ENCODE peak calls at places on chromosomes 7 and 10, in seven cellular contexts. Y is GM23248; J is AG04450; X is lung; T is CD8-positive, alpha-beta memory T cell; M is Peyer's patch; P is heart right ventricle. L is an unnamed sample. For H3K27me3, the result is how much of the 10 kb centered on the place peaks cover.

GRCh38 chr10:62136931-62137330 is 131.7 kb downstream of the RTKN2 start:
- DNase-seq in X (no peak), Y (no peak), T (no peak), M (no peak), J (peak), P (no peak), L (no peak)

GRCh38 chr7:106313456-106313891 is 28.7 kb upstream of the NAMPT start:
- DNase-seq in Y (peak), T (no peak), P (no peak), J (peak), X (no peak), M (no peak), L (no peak)

GRCh38 chr10:86250399-86250798 is 116.2 kb downstream of the GRID1 start:
- DNase-seq in P (no peak), X (no peak), M (no peak), J (no peak), T (no peak), Y (no peak), L (no peak)

GRCh38 chr10:71547841-71548493 is 151.2 kb downstream of the CDH23 start:
- DNase-seq in M (no peak), T (no peak), Y (no peak), X (peak), J (no peak), P (peak), L (no peak)

GRCh38 chr10:113718974-113719822 is 32.3 kb upstream of the PLEKHS1 start:
- DNase-seq in M (peak), T (no peak), J (no peak), Y (no peak), X (no peak), P (no peak), L (no peak)

GRCh38 chr10:33365871-33366411 is 31.5 kb upstream of the NRP1 start:
- DNase-seq in T (no peak), M (no peak), X (no peak), Y (peak), P (no peak), J (peak), L (no peak)

GRCh38 chr7:148664319-148664718 is 34.4 kb upstream of the CUL1 start:
- DNase-seq in P (peak), X (no peak), J (no peak), T (no peak), Y (peak), M (no peak), L (no peak)

GRCh38 chr7:12524794-12525386 is 45.6 kb upstream of the SCIN start:
- DNase-seq in P (no peak), Y (peak), J (peak), X (no peak), M (no peak), T (no peak), L (no peak)

GRCh38 chr10:126073606-126074005 is 177.2 kb downstream of the FANK1 start:
- DNase-seq in P (no peak), M (no peak), X (no peak), J (no peak), Y (peak), T (no peak), L (no peak)

GRCh38 chr10:132363921-132364593 is 32.1 kb downstream of the LRRC27 start:
- DNase-seq in Y (peak), P (no peak), M (no peak), J (peak), T (no peak), X (no peak), L (peak)

GRCh38 chr7:128831994-128832879 is 2.0 kb downstream of the FLNC start:
- DNase-seq in J (no peak), M (no peak), X (no peak), P (peak), T (no peak), Y (peak), L (peak)

GRCh38 chr7:150949971-150950491 is 28.1 kb downstream of the KCNH2 start:
- DNase-seq in Y (no peak), T (peak), M (peak), J (no peak), X (no peak), P (no peak), L (no peak)

GRCh38 chr10:75260990-75261389 is 25.2 kb upstream of the COMTD1 start:
- DNase-seq in X (no peak), Y (no peak), P (no peak), J (no peak), M (no peak), T (no peak), L (no peak)

GRCh38 chr7:90988523-90988922 is 275.7 kb upstream of the FZD1 start:
- DNase-seq in P (peak), M (no peak), J (no peak), T (no peak), X (no peak), Y (no peak), L (no peak)

GRCh38 chr10:26112532-26112931 is 104.0 kb upstream of the GAD2 start:
- DNase-seq in P (no peak), M (no peak), Y (peak), J (no peak), X (no peak), T (no peak), L (no peak)

GRCh38 chr10:43461950-43462349 is 25.0 kb downstream of the ZNF487 start:
- DNase-seq in M (peak), T (no peak), J (peak), X (no peak), Y (peak), P (peak), L (no peak)

GRCh38 chr10:105409370-105409769 is 768.3 kb downstream of the SORCS3 start:
- DNase-seq in M (no peak), T (no peak), X (no peak), Y (no peak), J (no peak), P (no peak), L (no peak)

GRCh38 chr7:135467207-135467711 is 42.6 kb downstream of the CNOT4 start:
- DNase-seq in M (no peak), T (no peak), X (no peak), J (no peak), Y (peak), P (no peak), L (no peak)

GRCh38 chr10:28734940-28735759 is 57.8 kb downstream of the BAMBI start:
- DNase-seq in T (no peak), P (no peak), Y (peak), J (peak), M (no peak), X (no peak), L (peak)

GRCh38 chr7:155438778-155439177 is 19.2 kb upstream of the EN2 start:
- DNase-seq in J (no peak), M (no peak), X (no peak), Y (no peak), P (no peak), T (no peak), L (no peak)

GRCh38 chr7:155439311-155440017 is 18.5 kb upstream of the EN2 start:
- DNase-seq in Y (no peak), P (no peak), X (no peak), M (no peak), T (peak), J (no peak), L (no peak)

GRCh38 chr7:155441856-155442255 is 16.1 kb upstream of the EN2 start:
- DNase-seq in X (no peak), M (no peak), Y (no peak), P (no peak), T (no peak), J (no peak), L (no peak)

GRCh38 chr7:155437836-155438235 is 20.1 kb upstream of the EN2 start:
- DNase-seq in P (no peak), X (no peak), T (no peak), J (no peak), M (no peak), Y (no peak), L (no peak)

DNA sequence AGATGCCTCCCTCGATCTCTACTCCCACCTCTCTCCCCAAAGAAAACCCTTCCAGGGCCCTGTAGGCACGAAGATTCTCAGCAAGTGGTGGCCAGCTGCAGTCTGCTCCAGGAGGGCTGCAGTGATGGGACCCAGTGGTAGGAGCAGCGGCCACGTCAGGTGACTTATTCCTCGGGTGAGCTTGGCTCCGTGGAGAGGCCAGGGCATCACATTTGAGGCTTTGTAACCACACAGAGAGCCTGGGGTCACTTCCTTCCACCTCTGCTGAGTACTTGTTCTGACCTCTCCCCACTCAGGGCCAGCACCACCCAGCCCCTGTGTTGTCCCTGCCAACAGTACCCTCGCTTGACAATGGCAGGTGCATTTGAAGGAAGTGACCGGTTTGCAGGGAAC is 17.9 kb upstream of the EN2 start:
- DNase-seq in T (peak), J (no peak), Y (no peak), X (no peak), P (no peak), M (no peak), L (no peak)
- H3K27me3 ChIP-seq in T (under half), J (under half), Y (under half), X (under half), P (half or more), M (under half), L (half or more)

GRCh38 chr10:100806356-100806645 is 60.9 kb downstream of the PAX2 start:
- DNase-seq in M (no peak), T (no peak), X (no peak), Y (no peak), P (no peak), J (no peak), L (no peak)
- H3K27me3 ChIP-seq in M (under half), T (under half), X (under half), Y (half or more), P (half or more), J (under half), L (half or more)

GRCh38 chr7:49775949-49776443 is 2.6 kb downstream of the VWC2 start:
- DNase-seq in T (no peak), Y (no peak), J (no peak), M (no peak), P (no peak), X (no peak), L (peak)

GRCh38 chr7:49774459-49775064 is 1.1 kb downstream of the VWC2 start:
- DNase-seq in X (no peak), T (no peak), M (no peak), P (peak), J (no peak), Y (no peak), L (peak)

GRCh38 chr7:49775065-49775948 is 1.9 kb downstream of the VWC2 start:
- DNase-seq in T (no peak), J (no peak), X (no peak), Y (peak), P (no peak), M (no peak), L (peak)

GRCh38 chr7:49778731-49779270 is 5.4 kb downstream of the VWC2 start:
- DNase-seq in P (no peak), J (no peak), X (no peak), Y (no peak), M (no peak), T (no peak), L (no peak)

GRCh38 chr7:49776994-49777393 is 3.6 kb downstream of the VWC2 start:
- DNase-seq in X (no peak), T (no peak), P (peak), Y (no peak), J (no peak), M (no peak), L (peak)
- H3K27me3 ChIP-seq in X (under half), T (under half), P (under half), Y (under half), J (under half), M (under half), L (half or more)

GRCh38 chr7:157918326-157918725 is 581.5 kb downstream of the DNAJB6 start:
- DNase-seq in P (no peak), Y (no peak), M (no peak), J (no peak), T (no peak), X (no peak), L (no peak)
- H3K27me3 ChIP-seq in P (under half), Y (under half), M (under half), J (under half), T (under half), X (under half), L (under half)

DNA sequence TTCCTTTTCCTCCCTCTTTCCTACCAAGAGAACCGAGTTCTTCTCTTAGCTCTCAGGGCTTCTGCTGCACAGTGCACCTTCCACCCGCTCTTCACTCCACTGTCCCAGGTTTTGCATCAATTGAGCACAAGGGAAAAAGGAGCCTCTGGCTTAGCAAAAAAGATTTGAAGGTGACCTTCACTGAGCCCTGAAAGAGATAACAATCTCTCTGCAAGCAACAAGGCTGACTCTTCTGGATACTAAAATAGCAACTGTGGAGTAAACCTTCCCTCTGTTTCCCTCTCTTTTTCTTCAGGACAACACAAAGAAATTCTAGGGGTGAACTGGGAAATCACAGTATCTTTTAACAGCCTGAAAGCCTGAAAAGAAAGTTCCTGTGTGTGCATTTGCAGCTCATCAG is 354.7 kb upstream of the PODXL start:
- DNase-seq in J (no peak), X (no peak), M (no peak), T (no peak), Y (no peak), P (no peak), L (peak)
- H3K27me3 ChIP-seq in J (under half), X (under half), M (under half), T (under half), Y (half or more), P (half or more), L (under half)

GRCh38 chr10:123272171-123272570 is 118.0 kb downstream of the BUB3 start:
- DNase-seq in T (no peak), X (no peak), M (no peak), Y (peak), P (no peak), J (no peak), L (peak)
- H3K27me3 ChIP-seq in T (under half), X (under half), M (under half), Y (under half), P (under half), J (under half), L (under half)

L was measured in endodermal cell.